ENCODE peak calls at places on chromosome 5, in nine cellular contexts. A is colonic mucosa; S is AG04450; R is body of pancreas; Z is HepG2; J is heart right ventricle; Q is Panc1; I is cardiac muscle cell; P is CD8-positive, alpha-beta T cell. X is an unnamed sample. For H3K9me3, the result is how much of the 10 kb centered on the place peaks cover.

GRCh38 chr5:72366324-72366976 is 46.3 kb downstream of the PTCD2 start:
- DNase-seq in A (peak), S (peak), R (peak), Z (peak), J (peak), Q (peak), I (peak), P (no peak), X (peak)

GRCh38 chr5:129664336-129664937 is 83.5 kb upstream of the MINAR2 start:
- DNase-seq in A (peak), S (peak), R (peak), Z (peak), J (no peak), Q (peak), I (peak), P (no peak), X (peak)

GRCh38 chr5:118687671-118688621 is 300.4 kb downstream of the DTWD2 start:
- DNase-seq in A (no peak), S (no peak), R (no peak), Z (no peak), J (no peak), Q (no peak), I (no peak), P (no peak), X (no peak)

GRCh38 chr5:177382423-177383029 is 1.7 kb upstream of the SLC34A1 start:
- DNase-seq in A (no peak), S (no peak), R (peak), Z (no peak), J (no peak), Q (no peak), I (peak), P (no peak), X (peak)

GRCh38 chr5:94746731-94747124 is 128.3 kb downstream of the SLF1 start:
- DNase-seq in A (no peak), S (no peak), R (no peak), Z (no peak), J (no peak), Q (no peak), I (peak), P (no peak), X (no peak)

GRCh38 chr5:107806705-107807104 is 136.0 kb upstream of the EFNA5 start:
- DNase-seq in A (no peak), S (no peak), R (no peak), Z (no peak), J (no peak), Q (peak), I (peak), P (no peak), X (no peak)

GRCh38 chr5:158553195-158553945 is 546.3 kb downstream of the EBF1 start:
- DNase-seq in A (no peak), S (no peak), R (no peak), Z (no peak), J (no peak), Q (no peak), I (peak), P (no peak), X (no peak)

GRCh38 chr5:41286165-41286564 is 72.8 kb upstream of the C6 start:
- DNase-seq in A (no peak), S (no peak), R (no peak), Z (no peak), J (no peak), Q (no peak), I (no peak), P (no peak), X (no peak)

GRCh38 chr5:94849821-94850736 is 231.6 kb downstream of the SLF1 start:
- DNase-seq in A (no peak), S (peak), R (no peak), Z (peak), J (no peak), Q (no peak), I (peak), P (no peak), X (peak)

GRCh38 chr5:148542812-148543211 is 111.5 kb downstream of the HTR4 start:
- DNase-seq in A (no peak), S (no peak), R (no peak), Z (no peak), J (no peak), Q (no peak), I (peak), P (no peak), X (no peak)

GRCh38 chr5:57386958-57387357 is 95.7 kb downstream of the ACTBL2 start:
- DNase-seq in A (no peak), S (no peak), R (no peak), Z (no peak), J (no peak), Q (no peak), I (peak), P (no peak), X (no peak)

GRCh38 chr5:74311961-74312360 is 328.6 kb downstream of the ENC1 start:
- DNase-seq in A (no peak), S (no peak), R (no peak), Z (no peak), J (no peak), Q (no peak), I (peak), P (no peak), X (no peak)

GRCh38 chr5:123705741-123706140 is 193.8 kb downstream of the CSNK1G3 start:
- DNase-seq in A (no peak), S (no peak), R (no peak), Z (no peak), J (no peak), Q (no peak), I (peak), P (no peak), X (no peak)

GRCh38 chr5:20370061-20370460 is 382.1 kb upstream of the CDH18 start:
- DNase-seq in A (no peak), S (no peak), R (no peak), Z (no peak), J (no peak), Q (no peak), I (no peak), P (no peak), X (no peak)

GRCh38 chr5:40240111-40240510 is 439.6 kb upstream of the PTGER4 start:
- DNase-seq in A (no peak), S (no peak), R (no peak), Z (no peak), J (no peak), Q (no peak), I (no peak), P (no peak), X (no peak)

GRCh38 chr5:149166591-149167100 is 25.4 kb downstream of the ABLIM3 start:
- DNase-seq in A (no peak), S (no peak), R (no peak), Z (no peak), J (no peak), Q (no peak), I (no peak), P (no peak), X (no peak)

GRCh38 chr5:658103-658502 is 35.0 kb downstream of the TPPP start:
- DNase-seq in A (no peak), S (no peak), R (no peak), Z (no peak), J (no peak), Q (no peak), I (no peak), P (no peak), X (no peak)

GRCh38 chr5:153551537-153552079 is 61.1 kb downstream of the GRIA1 start:
- DNase-seq in A (no peak), S (peak), R (no peak), Z (no peak), J (no peak), Q (no peak), I (peak), P (no peak), X (no peak)

GRCh38 chr5:132825824-132826391 is 4.5 kb downstream of the SHROOM1 start:
- DNase-seq in A (no peak), S (no peak), R (no peak), Z (no peak), J (no peak), Q (no peak), I (no peak), P (no peak), X (no peak)

GRCh38 chr5:152817311-152817710 is 412.2 kb upstream of the NMUR2 start:
- DNase-seq in A (no peak), S (no peak), R (no peak), Z (no peak), J (no peak), Q (no peak), I (no peak), P (no peak), X (no peak)

GRCh38 chr5:75091597-75091996 is 39.2 kb upstream of the GCNT4 start:
- DNase-seq in A (no peak), S (no peak), R (no peak), Z (no peak), J (no peak), Q (no peak), I (no peak), P (no peak), X (no peak)

GRCh38 chr5:150505816-150506215 is 2.1 kb upstream of the NDST1 start:
- DNase-seq in A (no peak), S (no peak), R (no peak), Z (no peak), J (no peak), Q (no peak), I (no peak), P (no peak), X (no peak)

GRCh38 chr5:179153921-179154345 is 93.8 kb downstream of the ZNF354C start:
- DNase-seq in A (no peak), S (no peak), R (no peak), Z (no peak), J (peak), Q (no peak), I (no peak), P (no peak), X (no peak)

GRCh38 chr5:179151521-179152118 is 91.4 kb downstream of the ZNF354C start:
- DNase-seq in A (no peak), S (no peak), R (no peak), Z (no peak), J (peak), Q (no peak), I (no peak), P (no peak), X (no peak)

GRCh38 chr5:179152941-179153340 is 92.8 kb downstream of the ZNF354C start:
- DNase-seq in A (no peak), S (no peak), R (no peak), Z (no peak), J (peak), Q (no peak), I (no peak), P (no peak), X (no peak)

GRCh38 chr5:179153341-179153901 is 93.2 kb downstream of the ZNF354C start:
- DNase-seq in A (no peak), S (no peak), R (peak), Z (no peak), J (peak), Q (no peak), I (no peak), P (no peak), X (no peak)

GRCh38 chr5:179152144-179152895 is 92.1 kb downstream of the ZNF354C start:
- DNase-seq in A (no peak), S (no peak), R (no peak), Z (no peak), J (peak), Q (no peak), I (no peak), P (no peak), X (no peak)
- H3K9me3 ChIP-seq in A (under half), S (under half), R (under half), Z (under half), J (under half), Q (under half), I (under half), P (under half), X (under half)

GRCh38 chr5:181063514-181063913 is 23.4 kb downstream of the BTNL9 start:
- DNase-seq in A (no peak), S (no peak), R (no peak), Z (no peak), J (no peak), Q (no peak), I (no peak), P (no peak), X (no peak)
- TF ChIP-seq CTCF in A (no peak), S (no peak), R (no peak), Z (no peak), J (no peak), Q (no peak), I (no peak), P (no peak), X (no peak)

GRCh38 chr5:141392429-141393198 is at the start of gene PCDHGA8:
- DNase-seq in A (no peak), S (no peak), R (no peak), Z (no peak), J (no peak), Q (no peak), I (no peak), P (no peak), X (no peak)
- H3K9me3 ChIP-seq in A (under half), S (half or more), R (half or more), Z (under half), J (under half), Q (under half), I (under half), P (under half), X (under half)

DNA sequence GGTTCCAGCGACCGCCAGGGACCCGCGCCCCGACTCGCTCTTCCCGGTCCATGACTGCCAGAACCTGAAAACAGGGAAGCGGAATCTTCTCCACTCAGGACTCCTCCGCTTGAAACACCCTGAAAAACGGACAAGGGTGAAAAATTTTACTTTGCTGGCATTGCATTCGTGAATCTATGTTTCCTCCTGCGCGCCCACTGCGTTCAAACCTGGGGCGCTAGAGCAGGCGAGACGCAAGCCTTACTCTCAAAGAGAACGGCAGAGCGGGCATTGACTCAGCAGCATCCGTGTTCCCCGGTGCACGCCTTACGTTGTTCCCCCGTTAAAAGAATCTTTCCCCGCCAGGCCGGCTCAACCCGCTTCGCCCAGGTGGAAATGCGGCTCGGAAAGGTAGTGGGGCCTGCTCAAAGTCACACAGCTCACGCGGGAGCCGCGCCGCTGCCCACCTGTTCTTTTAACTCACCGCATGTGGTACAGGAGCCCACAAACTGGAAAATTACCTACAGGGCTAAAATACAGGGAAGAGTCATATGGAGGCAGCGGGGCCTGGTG is 999 bp upstream of the DRD1 start:
- DNase-seq in A (no peak), S (no peak), R (no peak), Z (no peak), J (no peak), Q (no peak), I (no peak), P (no peak), X (no peak)
- TF ChIP-seq CTCF in A (peak), S (no peak), R (no peak), Z (no peak), J (no peak), Q (no peak), I (no peak), P (no peak), X (no peak)

GRCh38 chr5:178794433-178794832 is 64.0 kb upstream of the ZNF354A start:
- DNase-seq in A (no peak), S (no peak), R (no peak), Z (no peak), J (no peak), Q (no peak), I (no peak), P (no peak), X (no peak)
- H3K9me3 ChIP-seq in A (under half), S (half or more), R (under half), Z (under half), J (under half), Q (under half), I (under half), P (under half), X (under half)

GRCh38 chr5:78642701-78643100 is 5.9 kb downstream of the LHFPL2 start:
- DNase-seq in A (no peak), S (no peak), R (no peak), Z (no peak), J (no peak), Q (no peak), I (no peak), P (no peak), X (no peak)

GRCh38 chr5:78639811-78640210 is 8.8 kb downstream of the LHFPL2 start:
- DNase-seq in A (no peak), S (no peak), R (no peak), Z (no peak), J (no peak), Q (no peak), I (peak), P (no peak), X (no peak)

GRCh38 chr5:78638973-78639669 is 9.5 kb downstream of the LHFPL2 start:
- DNase-seq in A (no peak), S (no peak), R (no peak), Z (no peak), J (no peak), Q (no peak), I (no peak), P (no peak), X (no peak)

GRCh38 chr5:78641060-78641474 is 7.5 kb downstream of the LHFPL2 start:
- DNase-seq in A (no peak), S (no peak), R (no peak), Z (peak), J (no peak), Q (no peak), I (no peak), P (no peak), X (no peak)

GRCh38 chr5:78640622-78641021 is 8.0 kb downstream of the LHFPL2 start:
- DNase-seq in A (no peak), S (no peak), R (no peak), Z (peak), J (no peak), Q (no peak), I (no peak), P (no peak), X (no peak)
- TF ChIP-seq CTCF in A (no peak), S (no peak), R (no peak), Z (no peak), J (no peak), Q (no peak), I (no peak), P (no peak), X (no peak)

DNA sequence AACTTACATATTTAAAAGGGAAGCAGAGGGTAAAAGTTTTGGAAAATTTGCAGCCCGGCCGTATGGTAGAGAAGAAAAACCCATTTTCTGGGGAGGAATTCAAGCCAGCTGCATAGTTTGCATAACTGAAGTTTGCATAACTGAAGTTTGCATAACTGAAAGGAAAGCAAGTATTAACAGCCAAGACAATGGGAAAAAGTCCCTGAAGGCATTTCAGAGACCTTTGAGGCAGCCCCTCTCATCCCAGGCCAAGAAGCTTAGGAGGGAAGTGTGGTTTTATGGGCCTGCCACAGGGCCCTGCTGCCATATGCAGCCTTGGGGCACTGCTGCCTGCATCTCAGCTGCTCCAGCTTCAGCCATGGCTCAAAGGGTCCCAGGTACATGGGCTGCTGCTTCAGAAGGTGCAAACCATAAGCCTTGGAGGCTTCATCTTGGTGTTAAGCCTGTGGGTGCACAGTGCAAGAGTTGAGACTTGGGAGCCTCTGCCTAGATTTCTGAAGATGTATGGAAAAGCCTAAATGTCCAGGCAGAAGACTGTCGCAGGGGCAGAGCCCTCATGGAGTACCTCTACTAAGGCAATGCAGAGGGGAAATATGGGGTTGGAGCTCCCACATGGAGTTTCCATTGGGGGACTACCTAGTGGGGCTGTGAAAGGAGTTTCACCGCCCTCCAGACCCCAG is 36.9 kb upstream of the CXCL14 start:
- DNase-seq in A (no peak), S (no peak), R (no peak), Z (no peak), J (no peak), Q (no peak), I (peak), P (no peak), X (no peak)
- H3K9me3 ChIP-seq in A (under half), S (under half), R (under half), Z (under half), J (under half), Q (under half), I (under half), P (under half), X (under half)

DNA sequence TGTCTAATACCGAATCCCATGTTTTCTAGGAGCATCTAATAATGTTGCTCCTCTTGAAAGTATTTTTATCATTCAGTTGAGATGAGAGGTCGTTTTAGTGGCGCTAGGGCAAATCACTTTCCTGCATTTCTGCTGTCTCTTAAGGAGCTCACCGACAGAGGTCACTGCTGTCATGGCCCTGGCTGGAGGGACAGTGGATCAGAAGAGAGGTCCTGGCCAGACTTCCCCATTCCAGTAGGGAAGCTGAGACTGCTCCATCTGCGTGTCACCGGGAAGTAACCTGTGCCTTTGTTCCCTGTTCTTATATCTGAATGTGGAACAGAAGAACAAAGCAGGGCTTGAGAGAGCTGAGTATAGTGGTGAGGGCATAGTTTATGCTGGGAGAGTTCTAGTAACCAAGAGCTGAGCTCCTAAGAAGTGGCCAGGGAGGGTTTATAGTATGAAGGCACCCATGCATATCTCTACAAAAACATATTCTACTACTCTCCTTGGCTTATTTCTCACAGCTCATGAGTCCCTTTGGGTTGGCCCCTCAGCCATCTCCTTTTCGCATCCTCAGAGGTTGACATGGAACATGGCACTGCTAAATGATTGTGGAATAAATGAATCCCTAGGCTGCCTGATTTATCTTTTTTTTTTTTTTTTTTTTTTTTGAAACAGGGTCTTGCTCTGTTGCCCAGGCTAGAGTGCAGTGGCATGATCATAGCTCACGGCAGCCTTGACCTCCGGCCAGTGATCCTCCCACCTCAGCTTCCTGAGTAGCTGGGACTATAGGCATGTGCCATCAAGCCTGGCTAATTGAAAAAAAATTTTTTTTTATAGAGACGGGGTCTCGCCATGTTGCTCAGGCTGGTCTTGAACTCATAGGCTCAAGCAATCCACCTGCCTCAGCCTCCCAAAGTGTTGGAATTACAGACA is 27.2 kb downstream of the ATP6V0E1 start:
- DNase-seq in A (peak), S (no peak), R (peak), Z (peak), J (peak), Q (no peak), I (peak), P (no peak), X (no peak)
- TF ChIP-seq CTCF in A (no peak), S (peak), R (peak), Z (peak), J (peak), Q (peak), I (peak), P (no peak), X (no peak)